ENCODE peak calls at places on chromosomes 7 and 10, in four cellular contexts. D, V, N and O are unnamed samples.
A peak's percentile ranks its signal among the peaks of the same experiment; 100 is the strongest.

GRCh38 chr7:131952365-131952764 is 395.9 kb upstream of the PODXL start:
- DNase-seq in D (no peak), V (no peak), N (no peak), O (no peak)

GRCh38 chr7:37786741-37787569 is 61.4 kb upstream of the NME8 start:
- DNase-seq in D (no peak), V (no peak), N (no peak), O (no peak)

GRCh38 chr10:26544932-26545331 is 106.8 kb downstream of the APBB1IP start:
- DNase-seq in D (no peak), V (no peak), N (no peak), O (no peak)

GRCh38 chr7:16874061-16874460 is 7.7 kb downstream of the AGR3 start:
- DNase-seq in D (no peak), V (no peak), N (no peak), O (no peak)

GRCh38 chr10:73871915-73872710 is 2.2 kb downstream of the CAMK2G start:
- DNase-seq in D (peak; percentile 42), V (no peak), N (no peak), O (no peak)

GRCh38 chr10:98289802-98290209 is 21.8 kb upstream of the LOXL4 start:
- DNase-seq in D (no peak), V (no peak), N (no peak), O (no peak)

GRCh38 chr7:107105591-107106245 is 61.2 kb downstream of the PRKAR2B start:
- DNase-seq in D (no peak), V (no peak), N (no peak), O (no peak)

GRCh38 chr10:119395287-119396007 is 147.1 kb downstream of the RGS10 start:
- DNase-seq in D (peak; percentile 66), V (no peak), N (no peak), O (no peak)

GRCh38 chr7:87413951-87414381 is 61.5 kb downstream of the ABCB4 start:
- DNase-seq in D (peak; percentile 23), V (no peak), N (no peak), O (no peak)

GRCh38 chr10:14571866-14572507 is 202.7 kb downstream of the FAM107B start:
- DNase-seq in D (peak; percentile 81), V (peak; percentile 66), N (peak; percentile 2), O (peak; percentile 74)

GRCh38 chr7:78437118-78437517 is 638.5 kb downstream of the PHTF2 start:
- DNase-seq in D (peak; percentile 8), V (no peak), N (peak; percentile 18), O (no peak)

GRCh38 chr10:88952647-88953111 is at the start of gene ACTA2:
- DNase-seq in D (peak; percentile 36), V (peak; percentile 93), N (peak; percentile 38), O (no peak)

GRCh38 chr7:44583145-44583544 is 1.1 kb upstream of the TMED4 start:
- DNase-seq in D (no peak), V (no peak), N (no peak), O (no peak)
- TF ChIP-seq CTCF in D (no peak), V (no peak), N (no peak), O (no peak)

GRCh38 chr10:2023687-2024086 is 286.4 kb upstream of the ADARB2 start:
- DNase-seq in D (no peak), V (no peak), N (no peak), O (no peak)
- TF ChIP-seq CTCF in D (no peak), V (no peak), N (no peak), O (no peak)

DNA sequence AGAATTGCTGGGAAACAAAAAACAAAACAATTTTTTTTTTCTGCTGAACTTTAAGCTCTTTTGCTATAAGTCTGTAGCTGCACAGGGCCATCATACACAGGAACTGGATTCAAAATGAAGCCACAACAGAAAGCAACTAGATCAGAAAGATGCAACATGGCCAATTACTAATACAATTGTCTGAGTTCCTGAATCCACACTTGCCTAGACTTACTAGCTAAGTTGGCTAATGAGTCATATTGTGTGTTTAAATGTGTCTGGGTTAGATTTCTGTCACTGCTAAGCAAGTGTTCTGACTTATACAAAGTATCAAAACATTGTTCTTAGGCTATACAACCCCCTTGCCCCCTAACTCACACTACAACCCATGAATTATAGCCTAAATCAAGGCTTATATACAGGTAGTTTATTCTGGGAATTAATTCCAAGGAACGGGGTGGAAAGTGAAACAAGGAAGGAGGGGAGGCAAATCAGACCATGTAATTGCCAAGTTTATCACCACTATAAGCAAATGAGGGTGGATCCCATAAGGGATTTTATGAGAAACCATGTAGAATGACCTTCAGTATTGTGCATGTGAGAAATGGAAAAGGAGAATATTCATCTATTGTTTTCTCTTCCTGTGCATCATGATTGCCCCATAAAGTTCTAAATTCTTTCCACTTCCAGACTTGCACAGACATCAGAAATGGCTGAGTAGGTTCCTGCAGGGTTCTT is 337.9 kb upstream of the SORCS1 start:
- DNase-seq in D (no peak), V (no peak), N (no peak), O (no peak)
- TF ChIP-seq CTCF in D (no peak), V (no peak), N (no peak), O (no peak)

GRCh38 chr7:108660465-108660864 is 90.8 kb downstream of the DNAJB9 start:
- DNase-seq in D (peak; percentile 34), V (no peak), N (no peak), O (no peak)
- TF ChIP-seq CTCF in D (peak; percentile 49), V (no peak), N (peak; percentile 49), O (no peak)

GRCh38 chr10:77293785-77294184 is 343.8 kb downstream of the KCNMA1 start:
- DNase-seq in D (no peak), V (no peak), N (no peak), O (no peak)

GRCh38 chr10:77299257-77299656 is 338.4 kb downstream of the KCNMA1 start:
- DNase-seq in D (no peak), V (no peak), N (no peak), O (no peak)

GRCh38 chr10:77300682-77301081 is 336.9 kb downstream of the KCNMA1 start:
- DNase-seq in D (no peak), V (no peak), N (no peak), O (no peak)

GRCh38 chr10:77297370-77297692 is 340.3 kb downstream of the KCNMA1 start:
- DNase-seq in D (peak; percentile 34), V (no peak), N (no peak), O (no peak)

DNA sequence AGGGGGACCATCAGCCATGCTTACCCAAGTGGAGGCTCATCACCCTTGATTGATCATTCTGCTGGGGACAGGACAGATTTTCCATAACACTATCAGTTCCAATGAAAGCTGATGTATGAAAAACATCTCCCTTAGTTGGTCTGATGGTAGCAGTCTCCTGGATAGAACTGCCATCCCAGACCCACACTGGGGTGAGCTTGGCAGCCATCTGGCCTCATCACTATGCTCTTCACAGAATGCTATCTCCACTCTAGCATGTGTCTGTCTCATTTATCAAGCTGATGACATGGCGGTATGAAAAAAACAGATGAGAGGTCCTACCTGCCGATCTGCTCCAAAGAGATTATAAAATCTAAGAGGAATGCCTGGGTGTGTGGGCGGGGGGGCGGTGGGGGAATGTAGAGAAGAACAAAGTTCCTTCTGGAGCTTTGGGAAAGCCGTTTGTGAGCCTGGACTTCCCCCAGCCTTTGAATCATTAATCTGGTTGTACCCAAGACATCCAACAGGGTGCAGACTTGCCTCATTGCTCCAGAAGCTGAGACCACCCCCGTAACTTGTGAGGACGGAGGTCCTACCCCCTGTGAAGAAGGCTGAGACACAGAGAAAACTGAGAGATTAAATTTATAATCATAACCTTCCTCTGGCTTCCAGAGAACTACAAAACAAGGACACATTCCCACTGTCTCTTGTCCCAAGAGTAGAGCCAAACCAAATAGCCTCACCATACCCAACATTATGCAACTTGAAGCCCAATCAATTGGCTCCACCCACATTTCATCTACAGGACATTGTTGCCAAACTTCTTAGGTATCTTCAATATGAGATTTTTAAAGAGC is 340.9 kb downstream of the KCNMA1 start:
- DNase-seq in D (no peak), V (no peak), N (no peak), O (no peak)
- TF ChIP-seq CTCF in D (peak; percentile 12), V (no peak), N (no peak), O (no peak)

DNA sequence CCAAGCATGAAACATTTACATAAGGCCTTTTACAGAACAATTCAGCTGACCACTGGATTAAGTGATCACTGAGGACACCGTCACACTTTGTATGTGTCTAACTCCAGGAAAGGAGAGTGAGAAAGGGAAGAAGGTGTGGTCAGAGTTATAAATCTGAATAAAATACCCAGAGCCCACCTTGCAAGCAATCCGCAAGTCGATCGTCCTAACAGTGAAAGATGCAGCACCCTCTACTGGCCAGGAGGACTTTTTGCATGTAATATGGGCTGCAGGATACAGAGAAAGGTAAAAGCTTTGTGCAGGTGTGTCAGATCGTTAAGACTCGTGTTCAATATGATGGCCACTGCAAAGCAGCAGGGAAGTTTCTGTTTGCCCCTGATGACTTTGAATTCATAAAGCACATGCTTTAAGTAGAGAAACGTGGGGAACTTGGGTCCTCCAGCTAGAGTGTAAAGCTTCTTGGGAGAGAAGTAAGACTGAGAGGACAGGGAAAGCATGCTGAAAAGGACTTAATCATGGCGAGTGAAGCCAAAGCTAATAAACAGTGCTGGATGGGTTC is 68.5 kb upstream of the BMPER start:
- DNase-seq in D (no peak), V (no peak), N (no peak), O (no peak)
- TF ChIP-seq CTCF in D (peak; percentile 35), V (no peak), N (peak; percentile 13), O (no peak)

GRCh38 chr7:34493752-34494151 is 164.3 kb upstream of the NPSR1 start:
- DNase-seq in D (no peak), V (no peak), N (no peak), O (no peak)

GRCh38 chr7:34501161-34501560 is 156.9 kb upstream of the NPSR1 start:
- DNase-seq in D (no peak), V (no peak), N (no peak), O (no peak)

GRCh38 chr7:34491899-34492298 is 166.1 kb upstream of the NPSR1 start:
- DNase-seq in D (no peak), V (no peak), N (no peak), O (no peak)

GRCh38 chr7:34497153-34497777 is 160.8 kb upstream of the NPSR1 start:
- DNase-seq in D (peak; percentile 19), V (no peak), N (no peak), O (no peak)
- TF ChIP-seq CTCF in D (peak; percentile 66), V (no peak), N (peak; percentile 37), O (no peak)